ENCODE peak calls at places on chromosomes 12 and 14, in ten cellular contexts. T is AG08396; H is A549; W is IMR-90; E is CD4-positive, CD25-positive, alpha-beta regulatory T cell; M is SHP77; O is NCI-H1694; X is glomerular endothelial cell; A is NCI-H774; K is NCI-H510A treated with DMSO at 0.1 percent for 48 hours. F is an unnamed sample.

GRCh38 chr12:76006028-76006916 is 25.3 kb downstream of the PHLDA1 start:
- DNase-seq in O (peak; percentile 48), K (peak; percentile 37), M (peak; percentile 45), X (no peak), W (no peak), E (no peak), H (no peak), A (no peak), T (no peak), F (peak; percentile 30)

GRCh38 chr12:76915381-76916169 is 36.8 kb upstream of the CSRP2 start:
- DNase-seq in E (no peak), X (no peak), H (no peak), W (no peak), T (no peak), K (no peak), M (no peak), O (no peak), A (no peak), F (no peak)

GRCh38 chr12:113700943-113701342 is 229.3 kb upstream of the LHX5 start:
- DNase-seq in W (peak; percentile 49), T (peak; percentile 58), M (no peak), H (peak; percentile 28), O (no peak), X (no peak), K (no peak), E (no peak), A (no peak), F (peak; percentile 40)

GRCh38 chr14:92890830-92891598 is 31.9 kb upstream of the CHGA start:
- DNase-seq in K (peak; percentile 70), M (peak; percentile 77), X (no peak), T (no peak), A (peak; percentile 81), H (no peak), O (no peak), E (peak; percentile 14), W (no peak), F (no peak)

GRCh38 chr12:115870527-115870926 is 407.0 kb downstream of the MED13L start:
- DNase-seq in X (no peak), A (no peak), E (no peak), H (no peak), K (no peak), T (no peak), W (no peak), O (no peak), M (no peak), F (no peak)

GRCh38 chr14:68593806-68594536 is 198.9 kb downstream of the ZFP36L1 start:
- DNase-seq in X (no peak), H (peak; percentile 59), T (no peak), M (no peak), E (no peak), K (no peak), W (peak; percentile 45), A (no peak), O (no peak), F (no peak)

GRCh38 chr14:37369446-37369845 is 171.7 kb downstream of the MIPOL1 start:
- DNase-seq in W (no peak), T (no peak), H (peak; percentile 6), A (peak; percentile 98), E (no peak), O (no peak), K (peak; percentile 59), M (peak; percentile 89), X (no peak), F (no peak)

GRCh38 chr12:27291862-27292261 is 40.8 kb upstream of the BMAL2 start:
- DNase-seq in M (no peak), H (no peak), W (no peak), A (no peak), X (no peak), O (no peak), T (no peak), E (no peak), K (no peak), F (no peak)

GRCh38 chr14:104724981-104725771 is 1.1 kb downstream of the ADSS1 start:
- DNase-seq in O (peak; percentile 34), A (peak; percentile 9), T (peak; percentile 62), E (no peak), M (no peak), X (no peak), K (no peak), H (peak; percentile 68), W (no peak), F (peak; percentile 93)

GRCh38 chr12:57370696-57371095 is 60.1 kb downstream of the R3HDM2 start:
- DNase-seq in W (peak; percentile 66), M (no peak), A (no peak), O (no peak), H (no peak), K (no peak), X (no peak), E (no peak), T (peak; percentile 54), F (no peak)

GRCh38 chr12:75724913-75725312 is 213.5 kb upstream of the KRR1 start:
- DNase-seq in A (peak; percentile 21), X (no peak), M (peak; percentile 90), W (peak; percentile 92), K (peak; percentile 82), E (no peak), O (peak; percentile 94), H (peak; percentile 80), T (peak; percentile 53), F (no peak)

GRCh38 chr14:63852817-63853730 is at the start of gene SYNE2:
- DNase-seq in E (peak; percentile 85), T (peak; percentile 91), M (peak; percentile 55), K (peak; percentile 74), A (peak; percentile 63), O (peak; percentile 41), X (no peak), W (peak; percentile 65), H (peak; percentile 75), F (peak; percentile 93)

F was measured in H7.